ENCODE peak calls at places on chromosome 10, in six cellular contexts. L is body of pancreas, T is AG04450, I is astrocyte, D is glutamatergic neuron, C is upper lobe of right lung. B is an unnamed sample.
A peak's percentile ranks its signal among the peaks of the same experiment; 100 is the strongest.

GRCh38 chr10:123136806-123137642 is 1.3 kb downstream of the HMX3 start:
- DNase-seq in L (no peak), T (no peak), I (no peak), D (peak; percentile 53), C (no peak), B (peak; percentile 45)

GRCh38 chr10:11846542-11846941 is 23.4 kb downstream of the PROSER2 start:
- DNase-seq in L (no peak), T (no peak), I (no peak), D (no peak), C (peak; percentile 31), B (no peak)

GRCh38 chr10:58266826-58267712 is 625 bp downstream of the IPMK start:
- DNase-seq in L (peak; percentile 78), T (no peak), I (peak; percentile 47), D (peak; percentile 42), C (peak; percentile 81), B (peak; percentile 63)

GRCh38 chr10:97572214-97572989 is at the start of gene ANKRD2:
- DNase-seq in L (peak; percentile 86), T (peak; percentile 52), I (peak; percentile 49), D (peak; percentile 82), C (peak; percentile 83), B (peak; percentile 30)

GRCh38 chr10:11014671-11015141 is 3.0 kb upstream of the CELF2 start:
- DNase-seq in L (no peak), T (no peak), I (no peak), D (no peak), C (no peak), B (no peak)

GRCh38 chr10:94546616-94547175 is 1.1 kb downstream of the HELLS start:
- DNase-seq in L (no peak), T (no peak), I (peak; percentile 4), D (no peak), C (no peak), B (no peak)

GRCh38 chr10:28761084-28761875 is 84.0 kb downstream of the BAMBI start:
- DNase-seq in L (no peak), T (no peak), I (peak; percentile 16), D (no peak), C (no peak), B (no peak)

GRCh38 chr10:123241391-123242141 is 87.4 kb downstream of the BUB3 start:
- DNase-seq in L (peak; percentile 4), T (no peak), I (no peak), D (no peak), C (no peak), B (no peak)

GRCh38 chr10:4102802-4103344 is 317.9 kb upstream of the KLF6 start:
- DNase-seq in L (no peak), T (no peak), I (no peak), D (no peak), C (no peak), B (no peak)

GRCh38 chr10:124688889-124689670 is 55.1 kb downstream of the FAM53B start:
- DNase-seq in L (no peak), T (no peak), I (no peak), D (no peak), C (no peak), B (no peak)

GRCh38 chr10:58347967-58348366 is 13.2 kb downstream of the UBE2D1 start:
- DNase-seq in L (no peak), T (no peak), I (no peak), D (no peak), C (no peak), B (no peak)

GRCh38 chr10:33428706-33429105 is 94.2 kb upstream of the NRP1 start:
- DNase-seq in L (no peak), T (no peak), I (no peak), D (no peak), C (no peak), B (no peak)

GRCh38 chr10:86233131-86233530 is 133.5 kb downstream of the GRID1 start:
- DNase-seq in L (no peak), T (no peak), I (no peak), D (no peak), C (no peak), B (no peak)

GRCh38 chr10:89633484-89633883 is 11.6 kb downstream of the PANK1 start:
- DNase-seq in L (no peak), T (peak; percentile 63), I (peak; percentile 81), D (no peak), C (no peak), B (no peak)

GRCh38 chr10:52440612-52441285 is 126.7 kb downstream of the DKK1 start:
- DNase-seq in L (no peak), T (no peak), I (no peak), D (no peak), C (no peak), B (no peak)

GRCh38 chr10:93568105-93568390 is 1.6 kb downstream of the FFAR4 start:
- DNase-seq in L (no peak), T (no peak), I (no peak), D (no peak), C (no peak), B (no peak)

GRCh38 chr10:11881028-11881476 is 57.9 kb downstream of the PROSER2 start:
- DNase-seq in L (no peak), T (no peak), I (no peak), D (no peak), C (no peak), B (no peak)

DNA sequence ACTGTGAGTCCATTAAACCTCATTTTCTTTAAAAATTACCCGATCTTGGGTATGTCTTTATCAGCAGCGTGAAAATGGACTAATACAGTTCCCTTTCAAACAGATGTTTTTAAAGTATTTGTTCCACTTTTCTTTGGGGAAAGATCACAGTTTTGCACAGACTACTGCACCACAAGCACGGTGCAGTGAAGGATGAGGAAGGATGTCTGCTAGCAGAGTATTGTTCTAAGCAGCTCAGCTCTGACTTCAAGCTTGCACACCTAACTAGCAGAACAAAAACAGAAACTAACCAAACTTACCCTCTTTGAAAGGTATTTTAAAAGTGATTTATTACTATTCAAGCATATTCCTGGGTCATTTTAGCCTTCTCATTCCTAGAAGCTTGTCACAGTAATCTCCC is 20.0 kb downstream of the THNSL1 start:
- DNase-seq in L (no peak), T (no peak), I (no peak), D (no peak), C (no peak), B (no peak)
- TF ChIP-seq CTCF in L (no peak), T (no peak), I (no peak), D (no peak), C (no peak), B (no peak)

GRCh38 chr10:6168059-6168458 is 34.7 kb upstream of the PFKFB3 start:
- DNase-seq in L (no peak), T (no peak), I (no peak), D (no peak), C (no peak), B (no peak)
- TF ChIP-seq CTCF in L (no peak), T (no peak), I (no peak), D (no peak), C (no peak), B (no peak)

GRCh38 chr10:47063858-47064257 is 152.6 kb downstream of the PTPN20 start:
- DNase-seq in L (no peak), T (no peak), I (no peak), D (no peak), C (no peak), B (no peak)

GRCh38 chr10:47061776-47062175 is 150.5 kb downstream of the PTPN20 start:
- DNase-seq in L (no peak), T (no peak), I (no peak), D (no peak), C (no peak), B (no peak)

GRCh38 chr10:47060993-47061500 is 149.8 kb downstream of the PTPN20 start:
- DNase-seq in L (no peak), T (no peak), I (no peak), D (no peak), C (no peak), B (no peak)

GRCh38 chr10:47060356-47060755 is 149.1 kb downstream of the PTPN20 start:
- DNase-seq in L (no peak), T (no peak), I (no peak), D (no peak), C (peak; percentile 27), B (no peak)

DNA sequence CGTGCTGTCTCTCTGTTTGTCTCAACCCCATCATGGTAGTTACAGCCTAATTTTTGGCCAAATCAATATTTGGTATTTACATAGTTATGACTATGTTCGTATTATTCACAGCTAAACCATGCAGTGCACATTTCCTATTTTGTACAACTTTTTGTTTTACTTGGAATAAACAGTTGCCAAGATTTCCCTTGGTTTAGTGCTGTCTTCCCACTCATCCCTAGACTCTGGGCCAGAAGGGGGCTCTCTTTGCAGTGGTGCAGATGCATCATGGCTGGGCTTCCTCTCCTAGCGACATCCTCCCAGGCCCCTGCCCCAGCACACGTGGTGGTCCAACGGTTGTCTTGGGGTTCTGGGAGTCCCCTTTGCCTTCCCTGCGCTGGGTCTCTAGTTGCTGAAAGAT is 151.6 kb downstream of the PTPN20 start:
- DNase-seq in L (no peak), T (no peak), I (no peak), D (no peak), C (no peak), B (no peak)
- TF ChIP-seq CTCF in L (no peak), T (peak; percentile 43), I (no peak), D (no peak), C (peak; percentile 13), B (no peak)

DNA sequence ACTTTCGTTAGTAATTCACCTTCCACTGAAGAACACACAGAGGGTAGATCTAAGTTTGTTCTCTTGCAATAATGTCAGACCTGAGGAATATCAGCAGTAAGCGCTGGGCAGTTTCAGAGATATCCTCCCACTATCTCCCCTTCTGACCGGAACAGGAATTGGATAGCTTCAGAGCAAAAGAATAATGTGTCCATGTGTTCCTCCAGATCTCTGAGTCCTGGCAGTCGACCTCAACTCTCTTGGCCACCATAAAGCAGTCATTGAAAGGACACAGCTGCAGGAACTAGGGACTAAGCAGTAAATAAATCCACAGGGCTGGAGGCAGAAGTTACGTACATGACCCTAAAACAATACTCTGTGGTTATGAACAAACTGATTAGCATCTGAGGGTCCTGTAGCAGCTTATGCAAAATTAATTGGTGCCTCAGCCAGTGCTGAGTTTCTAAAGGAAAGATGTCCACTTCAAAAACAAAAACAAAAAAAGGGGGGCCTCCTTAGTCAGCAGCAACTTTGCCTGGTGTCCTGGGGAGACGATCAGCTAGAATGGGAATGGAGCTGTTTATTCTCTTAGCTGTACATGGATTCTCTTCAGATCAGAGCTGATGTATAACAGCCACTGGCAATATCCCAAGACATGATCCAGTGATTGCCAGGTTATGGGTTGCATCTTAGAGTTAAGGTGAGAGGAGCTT is 6.4 kb upstream of the PRTFDC1 start:
- DNase-seq in L (peak; percentile 30), T (no peak), I (peak; percentile 90), D (no peak), C (no peak), B (no peak)
- TF ChIP-seq CTCF in L (no peak), T (peak; percentile 11), I (no peak), D (no peak), C (peak; percentile 16), B (no peak)

GRCh38 chr10:19811517-19811916 is 4.7 kb upstream of the PLXDC2 start:
- DNase-seq in L (no peak), T (no peak), I (peak; percentile 28), D (peak; percentile 35), C (no peak), B (no peak)
- TF ChIP-seq CTCF in L (no peak), T (peak; percentile 70), I (peak; percentile 68), D (peak; percentile 47), C (peak; percentile 54), B (no peak)

GRCh38 chr10:117107280-117107679 is 30.8 kb downstream of the VAX1 start:
- DNase-seq in L (no peak), T (no peak), I (no peak), D (no peak), C (no peak), B (no peak)

DNA sequence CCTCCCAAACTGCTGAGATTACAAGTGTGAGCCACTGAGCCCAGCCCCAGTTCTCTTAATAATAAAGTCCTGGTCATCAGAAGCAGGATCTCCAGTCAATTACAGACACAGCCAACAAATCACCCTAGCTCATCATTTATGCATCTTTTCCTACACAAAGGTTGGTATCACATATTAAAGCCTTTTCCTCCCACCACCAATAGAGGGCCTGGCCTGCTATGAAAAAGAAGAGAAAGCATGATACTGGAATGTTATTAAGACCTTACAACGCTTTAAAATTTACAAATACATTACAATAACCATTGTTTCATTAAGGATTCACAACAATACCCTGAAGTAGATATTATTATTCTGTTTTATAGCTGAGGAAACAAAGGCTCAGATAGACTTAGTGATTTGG is 25.9 kb downstream of the VAX1 start:
- DNase-seq in L (no peak), T (no peak), I (no peak), D (no peak), C (no peak), B (no peak)
- TF ChIP-seq CTCF in L (no peak), T (peak; percentile 50), I (peak; percentile 39), D (peak; percentile 50), C (no peak), B (no peak)

B was measured in activated B cell treated with CpG ODN at 0.5 μM for 24 hours.